ENCODE peak calls at places on chromosome 21, in four cellular contexts. One of them, this sample, is unnamed.

GRCh38 chr21:35616090-35616489 is 444.2 kb downstream of the SETD4 start:
- DNase-seq in GM23338: no peak
- DNase-seq in H7: no peak
- DNase-seq in anterior cingulate cortex: no peak
- DNase-seq in this sample: no peak

GRCh38 chr21:28516996-28517592 is 475.6 kb downstream of the LTN1 start:
- DNase-seq in GM23338: peak
- DNase-seq in H7: peak
- DNase-seq in anterior cingulate cortex: peak
- DNase-seq in this sample: peak

GRCh38 chr21:38993561-38993960 is 187.8 kb downstream of the ETS2 start:
- DNase-seq in GM23338: no peak
- DNase-seq in H7: no peak
- DNase-seq in anterior cingulate cortex: no peak
- DNase-seq in this sample: no peak

GRCh38 chr21:38263493-38263892 is 6.7 kb downstream of the KCNJ15 start:
- DNase-seq in GM23338: no peak
- DNase-seq in H7: no peak
- DNase-seq in anterior cingulate cortex: no peak
- DNase-seq in this sample: no peak

GRCh38 chr21:36936361-36937135 is 29.9 kb downstream of the HLCS start:
- DNase-seq in GM23338: no peak
- DNase-seq in H7: no peak
- DNase-seq in anterior cingulate cortex: no peak
- DNase-seq in this sample: no peak

GRCh38 chr21:37710555-37711293 is 205.5 kb downstream of the KCNJ6 start:
- DNase-seq in GM23338: no peak
- DNase-seq in H7: no peak
- DNase-seq in anterior cingulate cortex: no peak
- DNase-seq in this sample: no peak

GRCh38 chr21:43312751-43313169 is 114.2 kb downstream of the SIK1 start:
- DNase-seq in GM23338: peak
- DNase-seq in H7: peak
- DNase-seq in anterior cingulate cortex: no peak
- DNase-seq in this sample: peak

GRCh38 chr21:33268736-33269441 is 2.7 kb downstream of the IL10RB start:
- DNase-seq in GM23338: no peak
- DNase-seq in H7: no peak
- DNase-seq in anterior cingulate cortex: no peak
- DNase-seq in this sample: no peak

GRCh38 chr21:45981641-45982255 is at the start of gene COL6A1:
- DNase-seq in GM23338: peak
- DNase-seq in H7: peak
- DNase-seq in anterior cingulate cortex: no peak
- DNase-seq in this sample: peak

GRCh38 chr21:38760762-38761155 is 45.0 kb upstream of the ETS2 start:
- DNase-seq in GM23338: no peak
- DNase-seq in H7: no peak
- DNase-seq in anterior cingulate cortex: no peak
- DNase-seq in this sample: no peak

GRCh38 chr21:21730524-21730923 is 732.3 kb downstream of the NCAM2 start:
- DNase-seq in GM23338: no peak
- DNase-seq in H7: no peak
- DNase-seq in anterior cingulate cortex: no peak
- DNase-seq in this sample: no peak

GRCh38 chr21:37208056-37208705 is 59.0 kb downstream of the VPS26C start:
- DNase-seq in GM23338: no peak
- DNase-seq in H7: no peak
- DNase-seq in anterior cingulate cortex: peak
- DNase-seq in this sample: no peak

GRCh38 chr21:44285547-44285992 is at the start of gene AIRE:
- DNase-seq in GM23338: peak
- DNase-seq in H7: peak
- DNase-seq in anterior cingulate cortex: no peak
- DNase-seq in this sample: peak

GRCh38 chr21:27787046-27787445 is 820.2 kb upstream of the ADAMTS5 start:
- DNase-seq in GM23338: no peak
- DNase-seq in H7: no peak
- DNase-seq in anterior cingulate cortex: no peak
- DNase-seq in this sample: no peak